ENCODE peak calls at places on chromosomes 4 and X, in five cellular contexts. One of them, this sample, is unnamed.

GRCh38 chr4:55758081-55758480 is 61.5 kb upstream of the EXOC1L start:
- DNase-seq in coronary artery: no peak
- DNase-seq in ELR: peak; percentile 9
- DNase-seq in stimulated activated CD8-positive, alpha-beta memory T cell treated with anti-CD3 and anti-CD28 coated beads, Interleukin-7, amount 100 ng/mL, for 48 hours: no peak
- DNase-seq in stimulated activated CD4-positive, alpha-beta T cell treated with anti-CD3 and anti-CD28 coated beads, Interleukin-2, amount 100 ng/mL, for 4 hours: no peak
- DNase-seq in this sample: peak; percentile 27

GRCh38 chrX:70924294-70924693 is 6.6 kb downstream of the SLC7A3 start:
- DNase-seq in coronary artery: no peak
- DNase-seq in ELR: no peak
- DNase-seq in stimulated activated CD8-positive, alpha-beta memory T cell treated with anti-CD3 and anti-CD28 coated beads, Interleukin-7, amount 100 ng/mL, for 48 hours: no peak
- DNase-seq in stimulated activated CD4-positive, alpha-beta T cell treated with anti-CD3 and anti-CD28 coated beads, Interleukin-2, amount 100 ng/mL, for 4 hours: no peak
- DNase-seq in this sample: no peak

GRCh38 chr4:152661649-152662048 is 18.1 kb downstream of the TMEM154 start:
- DNase-seq in coronary artery: no peak
- DNase-seq in ELR: no peak
- DNase-seq in stimulated activated CD8-positive, alpha-beta memory T cell treated with anti-CD3 and anti-CD28 coated beads, Interleukin-7, amount 100 ng/mL, for 48 hours: no peak
- DNase-seq in stimulated activated CD4-positive, alpha-beta T cell treated with anti-CD3 and anti-CD28 coated beads, Interleukin-2, amount 100 ng/mL, for 4 hours: no peak
- DNase-seq in this sample: no peak

GRCh38 chr4:140743194-140743931 is 12.8 kb downstream of the TBC1D9 start:
- DNase-seq in coronary artery: no peak
- DNase-seq in ELR: peak; percentile 57
- DNase-seq in stimulated activated CD8-positive, alpha-beta memory T cell treated with anti-CD3 and anti-CD28 coated beads, Interleukin-7, amount 100 ng/mL, for 48 hours: no peak
- DNase-seq in stimulated activated CD4-positive, alpha-beta T cell treated with anti-CD3 and anti-CD28 coated beads, Interleukin-2, amount 100 ng/mL, for 4 hours: no peak
- DNase-seq in this sample: peak; percentile 59

GRCh38 chr4:33930497-33930896 is 2313.8 kb downstream of the ARAP2 start:
- DNase-seq in coronary artery: no peak
- DNase-seq in ELR: peak; percentile 50
- DNase-seq in stimulated activated CD8-positive, alpha-beta memory T cell treated with anti-CD3 and anti-CD28 coated beads, Interleukin-7, amount 100 ng/mL, for 48 hours: no peak
- DNase-seq in stimulated activated CD4-positive, alpha-beta T cell treated with anti-CD3 and anti-CD28 coated beads, Interleukin-2, amount 100 ng/mL, for 4 hours: no peak
- DNase-seq in this sample: no peak

GRCh38 chr4:128796934-128797333 is 12.6 kb upstream of the JADE1 start:
- DNase-seq in coronary artery: no peak
- DNase-seq in ELR: peak; percentile 36
- DNase-seq in stimulated activated CD8-positive, alpha-beta memory T cell treated with anti-CD3 and anti-CD28 coated beads, Interleukin-7, amount 100 ng/mL, for 48 hours: no peak
- DNase-seq in stimulated activated CD4-positive, alpha-beta T cell treated with anti-CD3 and anti-CD28 coated beads, Interleukin-2, amount 100 ng/mL, for 4 hours: no peak
- DNase-seq in this sample: peak; percentile 82

GRCh38 chr4:106864231-106864630 is 171.9 kb downstream of the DKK2 start:
- DNase-seq in coronary artery: no peak
- DNase-seq in ELR: no peak
- DNase-seq in stimulated activated CD8-positive, alpha-beta memory T cell treated with anti-CD3 and anti-CD28 coated beads, Interleukin-7, amount 100 ng/mL, for 48 hours: no peak
- DNase-seq in stimulated activated CD4-positive, alpha-beta T cell treated with anti-CD3 and anti-CD28 coated beads, Interleukin-2, amount 100 ng/mL, for 4 hours: no peak
- DNase-seq in this sample: no peak

GRCh38 chrX:118188977-118189376 is 72.4 kb upstream of the KLHL13 start:
- DNase-seq in coronary artery: no peak
- DNase-seq in ELR: no peak
- DNase-seq in stimulated activated CD8-positive, alpha-beta memory T cell treated with anti-CD3 and anti-CD28 coated beads, Interleukin-7, amount 100 ng/mL, for 48 hours: no peak
- DNase-seq in stimulated activated CD4-positive, alpha-beta T cell treated with anti-CD3 and anti-CD28 coated beads, Interleukin-2, amount 100 ng/mL, for 4 hours: no peak
- DNase-seq in this sample: no peak

GRCh38 chr4:150573534-150573933 is 8.4 kb upstream of the MAB21L2 start:
- DNase-seq in coronary artery: no peak
- DNase-seq in ELR: peak; percentile 52
- DNase-seq in stimulated activated CD8-positive, alpha-beta memory T cell treated with anti-CD3 and anti-CD28 coated beads, Interleukin-7, amount 100 ng/mL, for 48 hours: no peak
- DNase-seq in stimulated activated CD4-positive, alpha-beta T cell treated with anti-CD3 and anti-CD28 coated beads, Interleukin-2, amount 100 ng/mL, for 4 hours: no peak
- DNase-seq in this sample: peak; percentile 8

This sample was measured in epithelial cell of esophagus.